ENCODE peak calls at places on chromosomes 5 and 9, in ten cellular contexts. One of them, this sample, is unnamed.

GRCh38 chr9:95892690-95893089 is 17.2 kb downstream of the ERCC6L2 start:
- DNase-seq in endothelial cell: no peak
- DNase-seq in HFFc6: no peak
- DNase-seq in progenitor cell of endocrine pancreas: no peak
- DNase-seq in astrocyte of the spinal cord: no peak
- DNase-seq in RWPE1: no peak
- DNase-seq in transverse colon: no peak
- DNase-seq in Panc1: no peak
- DNase-seq in fibroblast of pulmonary artery: no peak
- DNase-seq in adrenal gland: no peak
- DNase-seq in this sample: no peak

GRCh38 chr9:69951411-69951810 is 92.2 kb upstream of the MAMDC2 start:
- DNase-seq in endothelial cell: no peak
- DNase-seq in HFFc6: peak
- DNase-seq in progenitor cell of endocrine pancreas: no peak
- DNase-seq in astrocyte of the spinal cord: peak
- DNase-seq in RWPE1: no peak
- DNase-seq in transverse colon: no peak
- DNase-seq in Panc1: no peak
- DNase-seq in fibroblast of pulmonary artery: peak
- DNase-seq in adrenal gland: no peak
- DNase-seq in this sample: no peak

GRCh38 chr9:122374885-122375420 is 4.1 kb downstream of the PTGS1 start:
- DNase-seq in endothelial cell: no peak
- DNase-seq in HFFc6: peak
- DNase-seq in progenitor cell of endocrine pancreas: no peak
- DNase-seq in astrocyte of the spinal cord: peak
- DNase-seq in RWPE1: peak
- DNase-seq in transverse colon: peak
- DNase-seq in Panc1: no peak
- DNase-seq in fibroblast of pulmonary artery: peak
- DNase-seq in adrenal gland: peak
- DNase-seq in this sample: no peak

GRCh38 chr9:762217-762616 is 79.3 kb upstream of the DMRT1 start:
- DNase-seq in endothelial cell: no peak
- DNase-seq in HFFc6: no peak
- DNase-seq in progenitor cell of endocrine pancreas: no peak
- DNase-seq in astrocyte of the spinal cord: no peak
- DNase-seq in RWPE1: no peak
- DNase-seq in transverse colon: no peak
- DNase-seq in Panc1: no peak
- DNase-seq in fibroblast of pulmonary artery: no peak
- DNase-seq in adrenal gland: no peak
- DNase-seq in this sample: no peak

GRCh38 chr9:135702002-135702721 is at the start of gene KCNT1:
- DNase-seq in endothelial cell: peak
- DNase-seq in HFFc6: no peak
- DNase-seq in progenitor cell of endocrine pancreas: peak
- DNase-seq in astrocyte of the spinal cord: peak
- DNase-seq in RWPE1: peak
- DNase-seq in transverse colon: peak
- DNase-seq in Panc1: no peak
- DNase-seq in fibroblast of pulmonary artery: peak
- DNase-seq in adrenal gland: peak
- DNase-seq in this sample: peak

GRCh38 chr5:132854301-132854700 is 12.0 kb downstream of the GDF9 start:
- DNase-seq in endothelial cell: no peak
- DNase-seq in HFFc6: no peak
- DNase-seq in progenitor cell of endocrine pancreas: no peak
- DNase-seq in astrocyte of the spinal cord: no peak
- DNase-seq in RWPE1: no peak
- DNase-seq in transverse colon: no peak
- DNase-seq in Panc1: no peak
- DNase-seq in fibroblast of pulmonary artery: peak
- DNase-seq in adrenal gland: no peak
- DNase-seq in this sample: no peak

GRCh38 chr9:21965401-21965951 is 28.7 kb downstream of the CDKN2A start:
- DNase-seq in endothelial cell: peak
- DNase-seq in HFFc6: peak
- DNase-seq in progenitor cell of endocrine pancreas: peak
- DNase-seq in astrocyte of the spinal cord: peak
- DNase-seq in RWPE1: no peak
- DNase-seq in transverse colon: peak
- DNase-seq in Panc1: no peak
- DNase-seq in fibroblast of pulmonary artery: peak
- DNase-seq in adrenal gland: peak
- DNase-seq in this sample: no peak

GRCh38 chr9:135230817-135231520 is 143.5 kb downstream of the OLFM1 start:
- DNase-seq in endothelial cell: no peak
- DNase-seq in HFFc6: no peak
- DNase-seq in progenitor cell of endocrine pancreas: no peak
- DNase-seq in astrocyte of the spinal cord: no peak
- DNase-seq in RWPE1: no peak
- DNase-seq in transverse colon: no peak
- DNase-seq in Panc1: no peak
- DNase-seq in fibroblast of pulmonary artery: no peak
- DNase-seq in adrenal gland: no peak
- DNase-seq in this sample: no peak

GRCh38 chr9:5518937-5519319 is 8.6 kb downstream of the PDCD1LG2 start:
- DNase-seq in endothelial cell: no peak
- DNase-seq in HFFc6: no peak
- DNase-seq in progenitor cell of endocrine pancreas: no peak
- DNase-seq in astrocyte of the spinal cord: no peak
- DNase-seq in RWPE1: no peak
- DNase-seq in transverse colon: no peak
- DNase-seq in Panc1: no peak
- DNase-seq in fibroblast of pulmonary artery: no peak
- DNase-seq in adrenal gland: no peak
- DNase-seq in this sample: no peak

GRCh38 chr5:54854883-54855581 is 130.4 kb downstream of the ESM1 start:
- DNase-seq in endothelial cell: no peak
- DNase-seq in HFFc6: no peak
- DNase-seq in progenitor cell of endocrine pancreas: no peak
- DNase-seq in astrocyte of the spinal cord: no peak
- DNase-seq in RWPE1: no peak
- DNase-seq in transverse colon: no peak
- DNase-seq in Panc1: no peak
- DNase-seq in fibroblast of pulmonary artery: no peak
- DNase-seq in adrenal gland: no peak
- DNase-seq in this sample: no peak

GRCh38 chr9:88451160-88451559 is 62.9 kb downstream of the SPIN1 start:
- DNase-seq in endothelial cell: no peak
- DNase-seq in HFFc6: no peak
- DNase-seq in progenitor cell of endocrine pancreas: no peak
- DNase-seq in astrocyte of the spinal cord: no peak
- DNase-seq in RWPE1: no peak
- DNase-seq in transverse colon: no peak
- DNase-seq in Panc1: no peak
- DNase-seq in fibroblast of pulmonary artery: no peak
- DNase-seq in adrenal gland: no peak
- DNase-seq in this sample: no peak

GRCh38 chr9:77386187-77386586 is 208.9 kb downstream of the VPS13A start:
- DNase-seq in endothelial cell: no peak
- DNase-seq in HFFc6: peak
- DNase-seq in progenitor cell of endocrine pancreas: no peak
- DNase-seq in astrocyte of the spinal cord: peak
- DNase-seq in RWPE1: no peak
- DNase-seq in transverse colon: no peak
- DNase-seq in Panc1: no peak
- DNase-seq in fibroblast of pulmonary artery: peak
- DNase-seq in adrenal gland: no peak
- DNase-seq in this sample: no peak

GRCh38 chr5:146722361-146722779 is 156.2 kb downstream of the PPP2R2B start:
- DNase-seq in endothelial cell: no peak
- DNase-seq in HFFc6: no peak
- DNase-seq in progenitor cell of endocrine pancreas: no peak
- DNase-seq in astrocyte of the spinal cord: peak
- DNase-seq in RWPE1: no peak
- DNase-seq in transverse colon: no peak
- DNase-seq in Panc1: no peak
- DNase-seq in fibroblast of pulmonary artery: peak
- DNase-seq in adrenal gland: no peak
- DNase-seq in this sample: no peak

GRCh38 chr5:151733727-151734408 is 24.6 kb downstream of the ATOX1 start:
- DNase-seq in endothelial cell: no peak
- DNase-seq in HFFc6: peak
- DNase-seq in progenitor cell of endocrine pancreas: no peak
- DNase-seq in astrocyte of the spinal cord: peak
- DNase-seq in RWPE1: no peak
- DNase-seq in transverse colon: no peak
- DNase-seq in Panc1: no peak
- DNase-seq in fibroblast of pulmonary artery: no peak
- DNase-seq in adrenal gland: no peak
- DNase-seq in this sample: no peak

GRCh38 chr5:138463335-138464017 is 1.8 kb upstream of the EGR1 start:
- DNase-seq in endothelial cell: no peak
- DNase-seq in HFFc6: no peak
- DNase-seq in progenitor cell of endocrine pancreas: no peak
- DNase-seq in astrocyte of the spinal cord: no peak
- DNase-seq in RWPE1: no peak
- DNase-seq in transverse colon: peak
- DNase-seq in Panc1: no peak
- DNase-seq in fibroblast of pulmonary artery: peak
- DNase-seq in adrenal gland: peak
- DNase-seq in this sample: no peak

GRCh38 chr5:138465288-138466057 is at the start of gene EGR1:
- DNase-seq in endothelial cell: peak
- DNase-seq in HFFc6: peak
- DNase-seq in progenitor cell of endocrine pancreas: peak
- DNase-seq in astrocyte of the spinal cord: peak
- DNase-seq in RWPE1: peak
- DNase-seq in transverse colon: peak
- DNase-seq in Panc1: peak
- DNase-seq in fibroblast of pulmonary artery: peak
- DNase-seq in adrenal gland: peak
- DNase-seq in this sample: peak

GRCh38 chr5:138466058-138466899 is 1.0 kb downstream of the EGR1 start:
- DNase-seq in endothelial cell: no peak
- DNase-seq in HFFc6: peak
- DNase-seq in progenitor cell of endocrine pancreas: peak
- DNase-seq in astrocyte of the spinal cord: peak
- DNase-seq in RWPE1: no peak
- DNase-seq in transverse colon: peak
- DNase-seq in Panc1: no peak
- DNase-seq in fibroblast of pulmonary artery: peak
- DNase-seq in adrenal gland: peak
- DNase-seq in this sample: no peak

GRCh38 chr5:138464018-138464387 is 1.3 kb upstream of the EGR1 start:
- DNase-seq in endothelial cell: peak
- DNase-seq in HFFc6: peak
- DNase-seq in progenitor cell of endocrine pancreas: peak
- DNase-seq in astrocyte of the spinal cord: peak
- DNase-seq in RWPE1: peak
- DNase-seq in transverse colon: peak
- DNase-seq in Panc1: peak
- DNase-seq in fibroblast of pulmonary artery: peak
- DNase-seq in adrenal gland: peak
- DNase-seq in this sample: peak

GRCh38 chr5:138464388-138465287 is 641 bp upstream of the EGR1 start:
- DNase-seq in endothelial cell: peak
- DNase-seq in HFFc6: peak
- DNase-seq in progenitor cell of endocrine pancreas: peak
- DNase-seq in astrocyte of the spinal cord: peak
- DNase-seq in RWPE1: peak
- DNase-seq in transverse colon: peak
- DNase-seq in Panc1: peak
- DNase-seq in fibroblast of pulmonary artery: peak
- DNase-seq in adrenal gland: peak
- DNase-seq in this sample: peak
- TF ChIP-seq CTCF in endothelial cell: peak
- TF ChIP-seq CTCF in HFFc6: peak
- TF ChIP-seq CTCF in progenitor cell of endocrine pancreas: peak
- TF ChIP-seq CTCF in astrocyte of the spinal cord: no peak
- TF ChIP-seq CTCF in RWPE1: peak
- TF ChIP-seq CTCF in transverse colon: peak
- TF ChIP-seq CTCF in Panc1: no peak
- TF ChIP-seq CTCF in fibroblast of pulmonary artery: no peak
- TF ChIP-seq CTCF in adrenal gland: no peak
- TF ChIP-seq CTCF in this sample: peak

DNA sequence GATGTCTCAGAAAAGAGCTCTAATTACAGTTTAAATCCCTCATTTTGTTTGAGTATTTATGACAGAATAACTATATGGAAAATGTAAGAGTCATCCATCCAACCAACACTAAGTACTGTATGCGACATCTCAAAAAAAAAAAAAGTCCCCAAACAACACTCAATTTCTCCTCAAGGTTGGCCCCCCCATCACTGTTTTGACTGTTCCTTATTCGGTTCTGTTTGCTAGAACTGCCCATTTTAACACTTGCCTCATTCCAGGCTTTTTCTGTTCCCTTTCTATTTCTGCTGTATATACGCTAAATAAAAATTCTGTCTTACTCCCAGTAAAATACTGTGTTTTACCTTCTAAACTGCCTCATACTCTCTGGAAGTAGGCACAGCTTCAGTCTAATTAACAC is 25.2 kb downstream of the GLDC start:
- DNase-seq in endothelial cell: no peak
- DNase-seq in HFFc6: no peak
- DNase-seq in progenitor cell of endocrine pancreas: no peak
- DNase-seq in astrocyte of the spinal cord: no peak
- DNase-seq in RWPE1: no peak
- DNase-seq in transverse colon: no peak
- DNase-seq in Panc1: no peak
- DNase-seq in fibroblast of pulmonary artery: no peak
- DNase-seq in adrenal gland: no peak
- DNase-seq in this sample: no peak
- TF ChIP-seq CTCF in endothelial cell: no peak
- TF ChIP-seq CTCF in HFFc6: no peak
- TF ChIP-seq CTCF in progenitor cell of endocrine pancreas: no peak
- TF ChIP-seq CTCF in astrocyte of the spinal cord: no peak
- TF ChIP-seq CTCF in RWPE1: no peak
- TF ChIP-seq CTCF in transverse colon: no peak
- TF ChIP-seq CTCF in Panc1: no peak
- TF ChIP-seq CTCF in fibroblast of pulmonary artery: no peak
- TF ChIP-seq CTCF in adrenal gland: no peak
- TF ChIP-seq CTCF in this sample: no peak

DNA sequence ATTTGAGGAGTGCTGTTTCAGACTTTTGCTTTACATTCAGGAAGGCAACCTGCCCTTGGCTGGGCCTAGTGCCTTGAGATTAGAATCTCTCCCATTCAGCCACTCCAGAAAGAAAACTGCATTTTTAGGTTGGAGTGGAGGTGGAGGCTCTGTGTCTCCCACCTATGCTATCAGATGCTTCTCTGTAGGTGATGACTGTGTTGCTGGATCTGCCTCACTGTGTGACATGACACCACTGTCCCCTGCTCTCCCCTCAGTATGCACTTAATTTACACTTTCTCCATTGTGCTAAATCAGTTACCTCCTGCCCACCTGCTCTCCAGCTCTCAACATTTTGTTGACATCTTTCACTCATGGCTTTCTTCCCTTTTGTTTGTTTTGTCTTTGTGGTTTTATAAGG is 265.8 kb downstream of the TENT4A start:
- DNase-seq in endothelial cell: no peak
- DNase-seq in HFFc6: no peak
- DNase-seq in progenitor cell of endocrine pancreas: no peak
- DNase-seq in astrocyte of the spinal cord: no peak
- DNase-seq in RWPE1: no peak
- DNase-seq in transverse colon: no peak
- DNase-seq in Panc1: no peak
- DNase-seq in fibroblast of pulmonary artery: no peak
- DNase-seq in adrenal gland: no peak
- DNase-seq in this sample: no peak
- TF ChIP-seq CTCF in endothelial cell: no peak
- TF ChIP-seq CTCF in HFFc6: no peak
- TF ChIP-seq CTCF in progenitor cell of endocrine pancreas: no peak
- TF ChIP-seq CTCF in astrocyte of the spinal cord: no peak
- TF ChIP-seq CTCF in RWPE1: no peak
- TF ChIP-seq CTCF in transverse colon: no peak
- TF ChIP-seq CTCF in Panc1: no peak
- TF ChIP-seq CTCF in fibroblast of pulmonary artery: no peak
- TF ChIP-seq CTCF in adrenal gland: no peak
- TF ChIP-seq CTCF in this sample: no peak

GRCh38 chr5:121138495-121138907 is 674.4 kb downstream of the PRR16 start:
- DNase-seq in endothelial cell: no peak
- DNase-seq in HFFc6: no peak
- DNase-seq in progenitor cell of endocrine pancreas: no peak
- DNase-seq in astrocyte of the spinal cord: no peak
- DNase-seq in RWPE1: peak
- DNase-seq in transverse colon: no peak
- DNase-seq in Panc1: no peak
- DNase-seq in fibroblast of pulmonary artery: peak
- DNase-seq in adrenal gland: no peak
- DNase-seq in this sample: no peak
- TF ChIP-seq CTCF in endothelial cell: no peak
- TF ChIP-seq CTCF in HFFc6: no peak
- TF ChIP-seq CTCF in progenitor cell of endocrine pancreas: no peak
- TF ChIP-seq CTCF in astrocyte of the spinal cord: no peak
- TF ChIP-seq CTCF in RWPE1: no peak
- TF ChIP-seq CTCF in transverse colon: no peak
- TF ChIP-seq CTCF in Panc1: no peak
- TF ChIP-seq CTCF in fibroblast of pulmonary artery: no peak
- TF ChIP-seq CTCF in adrenal gland: no peak
- TF ChIP-seq CTCF in this sample: no peak